ENCODE peak calls at places on chromosome 16, in six cellular contexts. P is sigmoid colon, K is tibial artery, H is OCI-LY7, B is SK-N-SH, M is A549. D is an unnamed sample.

GRCh38 chr16:70686376-70687171 is 721 bp upstream of the MTSS2 start:
- DNase-seq in P (no peak), K (no peak), H (no peak), B (no peak), M (no peak), D (no peak)

GRCh38 chr16:35565626-35566025 is 2106.2 kb downstream of the TP53TG3F start:
- DNase-seq in P (no peak), K (no peak), H (no peak), B (no peak), M (no peak), D (no peak)

GRCh38 chr16:24013733-24014645 is 178.2 kb downstream of the PRKCB start:
- DNase-seq in P (no peak), K (no peak), H (peak), B (no peak), M (no peak), D (no peak)

GRCh38 chr16:73572135-73572534 is 524.2 kb upstream of the ZFHX3 start:
- DNase-seq in P (peak), K (no peak), H (no peak), B (no peak), M (no peak), D (no peak)

GRCh38 chr16:84599528-84600202 is 18.2 kb downstream of the COTL1 start:
- DNase-seq in P (peak), K (peak), H (peak), B (peak), M (no peak), D (no peak)

GRCh38 chr16:51577621-51578303 is 426.7 kb upstream of the SALL1 start:
- DNase-seq in P (no peak), K (no peak), H (no peak), B (no peak), M (no peak), D (no peak)

GRCh38 chr16:81786321-81786720 is 7.2 kb downstream of the PLCG2 start:
- DNase-seq in P (no peak), K (no peak), H (peak), B (no peak), M (no peak), D (no peak)

GRCh38 chr16:55056585-55057520 is 126.2 kb downstream of the IRX5 start:
- DNase-seq in P (peak), K (no peak), H (no peak), B (peak), M (peak), D (no peak)

GRCh38 chr16:69498926-69499325 is 66.8 kb upstream of the NFAT5 start:
- DNase-seq in P (no peak), K (no peak), H (no peak), B (no peak), M (no peak), D (no peak)

GRCh38 chr16:78458588-78458987 is 359.1 kb downstream of the WWOX start:
- DNase-seq in P (no peak), K (no peak), H (no peak), B (no peak), M (no peak), D (no peak)

GRCh38 chr16:50259334-50260205 is 6.8 kb upstream of the ADCY7 start:
- DNase-seq in P (peak), K (peak), H (no peak), B (peak), M (no peak), D (peak)

GRCh38 chr16:53111078-53111776 is 56.4 kb downstream of the CHD9 start:
- DNase-seq in P (no peak), K (no peak), H (no peak), B (no peak), M (no peak), D (no peak)

DNA sequence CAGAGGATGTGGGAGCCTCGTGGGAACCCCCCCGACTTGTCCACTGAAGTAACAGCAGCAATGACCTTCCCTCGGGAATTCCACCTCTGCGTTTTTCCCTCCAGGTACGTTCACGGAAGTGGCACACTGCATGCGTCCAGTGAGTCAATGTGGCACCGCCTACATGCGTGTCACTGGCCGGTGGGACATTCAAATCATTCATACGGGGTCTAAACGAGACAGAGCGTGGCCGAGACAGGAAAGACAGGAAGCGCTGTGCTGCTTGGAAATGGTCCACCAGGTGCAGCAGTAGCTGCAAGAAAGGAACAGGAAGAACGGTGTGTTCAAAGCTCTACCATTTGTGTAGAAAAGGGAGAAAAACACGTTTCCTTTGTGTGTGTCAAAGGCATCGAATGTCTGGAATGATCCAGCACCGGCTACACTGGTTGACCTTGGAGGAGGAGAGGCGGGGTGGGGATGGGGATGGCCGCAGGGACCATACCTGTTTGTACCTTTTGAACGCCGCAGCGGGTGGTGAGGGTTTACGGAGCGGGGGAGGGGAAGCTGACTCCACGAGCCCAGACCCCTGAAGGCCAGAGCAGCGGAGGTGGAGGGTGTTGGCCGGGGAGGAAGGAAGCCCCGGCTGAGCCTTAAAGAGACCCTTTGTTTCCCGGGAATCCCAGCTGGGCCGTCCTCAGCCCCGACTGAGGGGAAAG is 1.7 kb upstream of the PGAP6 start:
- DNase-seq in P (no peak), K (no peak), H (peak), B (no peak), M (no peak), D (no peak)
- H3K4me3 ChIP-seq in P (peak), K (peak), H (peak), B (no peak), M (no peak), D (peak)

GRCh38 chr16:20348365-20349185 is 3.9 kb downstream of the UMOD start:
- DNase-seq in P (no peak), K (no peak), H (no peak), B (peak), M (no peak), D (no peak)

GRCh38 chr16:20347666-20348364 is 4.7 kb downstream of the UMOD start:
- DNase-seq in P (no peak), K (no peak), H (no peak), B (no peak), M (no peak), D (no peak)

GRCh38 chr16:20353379-20353778 is 864 bp upstream of the UMOD start:
- DNase-seq in P (no peak), K (no peak), H (no peak), B (no peak), M (no peak), D (no peak)

GRCh38 chr16:20352615-20353014 is at the start of gene UMOD:
- DNase-seq in P (no peak), K (no peak), H (no peak), B (no peak), M (no peak), D (no peak)

GRCh38 chr16:20349615-20350014 is 2.9 kb downstream of the UMOD start:
- DNase-seq in P (no peak), K (no peak), H (no peak), B (no peak), M (no peak), D (no peak)
- TF ChIP-seq CTCF in P (no peak), K (no peak), H (peak), B (peak), M (no peak), D (no peak)

GRCh38 chr16:86662195-86662594 is 83.8 kb downstream of the FOXL1 start:
- DNase-seq in P (no peak), K (no peak), H (no peak), B (no peak), M (no peak), D (no peak)
- H3K27ac ChIP-seq in P (no peak), K (no peak), H (no peak), B (peak), M (peak), D (no peak)

GRCh38 chr16:89574681-89575246 is 794 bp upstream of the CPNE7 start:
- DNase-seq in P (no peak), K (no peak), H (peak), B (no peak), M (peak), D (no peak)

GRCh38 chr16:89579351-89579750 is 3.8 kb downstream of the CPNE7 start:
- DNase-seq in P (no peak), K (no peak), H (no peak), B (no peak), M (no peak), D (no peak)

GRCh38 chr16:89575247-89576172 is at the start of gene CPNE7:
- DNase-seq in P (no peak), K (no peak), H (no peak), B (peak), M (peak), D (no peak)

GRCh38 chr16:89576173-89577054 is 856 bp downstream of the CPNE7 start:
- DNase-seq in P (no peak), K (no peak), H (no peak), B (no peak), M (no peak), D (no peak)

GRCh38 chr16:89577055-89577759 is 1.6 kb downstream of the CPNE7 start:
- DNase-seq in P (no peak), K (no peak), H (no peak), B (no peak), M (no peak), D (no peak)
- H3K4me3 ChIP-seq in P (no peak), K (no peak), H (no peak), B (no peak), M (peak), D (no peak)

GRCh38 chr16:5619314-5619713 is 521.7 kb upstream of the EEF2KMT start:
- DNase-seq in P (no peak), K (no peak), H (no peak), B (no peak), M (no peak), D (no peak)

GRCh38 chr16:5616841-5617240 is 519.2 kb upstream of the EEF2KMT start:
- DNase-seq in P (no peak), K (no peak), H (no peak), B (peak), M (no peak), D (no peak)

GRCh38 chr16:5621826-5622225 is 524.2 kb upstream of the EEF2KMT start:
- DNase-seq in P (no peak), K (no peak), H (no peak), B (peak), M (no peak), D (no peak)

DNA sequence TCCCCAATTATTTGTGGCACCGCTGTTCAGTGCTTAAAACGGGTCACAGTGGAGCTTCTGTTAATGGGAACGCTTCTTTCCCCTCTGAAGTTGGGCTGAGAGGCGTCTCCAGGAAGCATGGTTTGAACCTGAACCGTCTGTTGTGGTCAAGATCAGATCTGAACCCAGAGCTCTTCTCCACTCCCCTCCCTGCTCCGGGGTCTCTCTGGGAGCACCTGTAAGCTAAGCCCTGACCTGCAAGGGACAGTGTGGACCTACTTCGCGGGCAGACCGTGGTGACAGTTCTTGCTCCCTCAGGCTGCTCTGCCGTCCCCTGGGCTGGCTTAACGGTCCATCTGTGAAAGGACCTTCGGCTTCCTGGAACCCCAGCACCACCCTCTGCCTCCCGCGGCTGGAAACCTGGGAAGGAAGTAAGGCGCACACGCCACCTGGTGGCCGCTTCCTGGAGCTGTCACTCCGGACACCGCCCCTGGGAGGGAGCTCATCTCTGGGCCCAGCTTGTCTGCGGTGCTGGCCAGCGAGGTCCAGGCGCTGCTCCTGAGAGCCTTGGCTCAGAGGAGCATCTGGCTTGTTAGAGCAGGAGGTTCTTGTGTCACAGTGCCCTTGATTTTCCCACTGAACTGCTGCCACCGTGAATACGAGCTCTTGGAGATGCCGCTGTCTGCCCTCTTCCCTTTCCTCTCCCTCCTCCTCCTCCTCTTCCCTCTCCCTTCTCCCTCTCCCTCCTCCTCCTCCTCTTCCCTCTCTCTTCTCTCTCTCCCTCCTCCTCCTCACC is 518.5 kb upstream of the EEF2KMT start:
- DNase-seq in P (peak), K (no peak), H (peak), B (peak), M (peak), D (peak)
- TF ChIP-seq CTCF in P (no peak), K (peak), H (peak), B (peak), M (peak), D (peak)

GRCh38 chr16:61791465-61791864 is 244.8 kb downstream of the CDH8 start:
- DNase-seq in P (no peak), K (no peak), H (no peak), B (no peak), M (no peak), D (no peak)
- H3K27ac ChIP-seq in P (no peak), K (peak), H (no peak), B (no peak), M (peak), D (no peak)

GRCh38 chr16:15033309-15033707 is 22.6 kb downstream of the NTAN1 start:
- DNase-seq in P (peak), K (no peak), H (no peak), B (peak), M (no peak), D (no peak)
- H3K4me3 ChIP-seq in P (no peak), K (no peak), H (no peak), B (no peak), M (no peak), D (no peak)

DNA sequence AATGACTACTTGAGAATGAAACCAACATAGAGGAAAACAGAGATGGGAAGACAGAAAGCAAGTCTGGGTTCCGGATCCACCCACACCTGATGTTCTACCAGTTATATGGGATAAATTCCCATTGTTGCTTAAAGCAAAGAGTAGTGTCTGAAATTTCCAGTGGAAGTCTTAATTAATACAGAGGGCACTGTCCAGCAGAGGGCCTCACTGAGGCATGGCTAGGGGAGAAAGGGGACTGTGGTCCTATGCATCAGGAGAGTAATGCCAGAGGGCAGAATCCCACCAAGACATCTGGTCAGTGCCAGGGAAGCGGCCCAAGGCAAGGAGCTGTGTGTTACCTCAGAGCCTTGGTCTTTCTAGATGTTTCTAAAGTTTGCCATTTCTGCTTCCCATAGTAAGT is 7.5 kb upstream of the UMOD start:
- DNase-seq in P (no peak), K (no peak), H (no peak), B (peak), M (no peak), D (no peak)
- TF ChIP-seq CTCF in P (no peak), K (no peak), H (peak), B (peak), M (peak), D (no peak)

D was measured in coronary artery.